ENCODE peak calls at places on chromosomes 2 and 18, in ten cellular contexts. One of them, this sample, is unnamed.

GRCh38 chr18:5456577-5457466 is 87.0 kb downstream of the EPB41L3 start:
- DNase-seq in gastrocnemius medialis: no peak
- DNase-seq in breast epithelium: no peak
- DNase-seq in adrenal gland: peak
- DNase-seq in NB4: no peak
- DNase-seq in A549: no peak
- DNase-seq in HCT116: no peak
- DNase-seq in lower leg skin: no peak
- DNase-seq in HepG2: peak
- DNase-seq in body of pancreas: no peak
- DNase-seq in this sample: no peak

GRCh38 chr18:10892801-10893595 is 256.4 kb downstream of the PIEZO2 start:
- DNase-seq in adrenal gland: no peak
- DNase-seq in gastrocnemius medialis: no peak
- DNase-seq in NB4: no peak
- DNase-seq in A549: no peak
- DNase-seq in body of pancreas: no peak
- DNase-seq in lower leg skin: no peak
- DNase-seq in HepG2: peak
- DNase-seq in breast epithelium: no peak
- DNase-seq in HCT116: no peak
- DNase-seq in this sample: no peak

GRCh38 chr2:52341732-52342131 is 1309.8 kb upstream of the NRXN1 start:
- DNase-seq in body of pancreas: no peak
- DNase-seq in lower leg skin: no peak
- DNase-seq in NB4: no peak
- DNase-seq in HepG2: peak
- DNase-seq in gastrocnemius medialis: no peak
- DNase-seq in breast epithelium: no peak
- DNase-seq in HCT116: no peak
- DNase-seq in A549: no peak
- DNase-seq in adrenal gland: no peak
- DNase-seq in this sample: no peak

GRCh38 chr2:230443540-230443939 is 27.5 kb downstream of the SP100 start:
- DNase-seq in HCT116: no peak
- DNase-seq in HepG2: no peak
- DNase-seq in A549: no peak
- DNase-seq in gastrocnemius medialis: no peak
- DNase-seq in NB4: no peak
- DNase-seq in lower leg skin: no peak
- DNase-seq in adrenal gland: no peak
- DNase-seq in body of pancreas: no peak
- DNase-seq in breast epithelium: no peak
- DNase-seq in this sample: no peak

GRCh38 chr18:31244737-31245432 is 73.1 kb upstream of the DSG1 start:
- DNase-seq in adrenal gland: no peak
- DNase-seq in lower leg skin: no peak
- DNase-seq in HepG2: peak
- DNase-seq in NB4: no peak
- DNase-seq in gastrocnemius medialis: no peak
- DNase-seq in A549: no peak
- DNase-seq in breast epithelium: no peak
- DNase-seq in body of pancreas: no peak
- DNase-seq in HCT116: no peak
- DNase-seq in this sample: no peak

GRCh38 chr2:186687774-186688173 is 6.1 kb upstream of the FAM171B start:
- DNase-seq in gastrocnemius medialis: no peak
- DNase-seq in lower leg skin: no peak
- DNase-seq in NB4: peak
- DNase-seq in breast epithelium: no peak
- DNase-seq in HCT116: no peak
- DNase-seq in HepG2: no peak
- DNase-seq in body of pancreas: no peak
- DNase-seq in adrenal gland: no peak
- DNase-seq in A549: no peak
- DNase-seq in this sample: no peak

GRCh38 chr2:221570321-221571107 is 1.6 kb downstream of the EPHA4 start:
- DNase-seq in breast epithelium: no peak
- DNase-seq in adrenal gland: no peak
- DNase-seq in gastrocnemius medialis: no peak
- DNase-seq in HepG2: no peak
- DNase-seq in body of pancreas: no peak
- DNase-seq in NB4: no peak
- DNase-seq in HCT116: no peak
- DNase-seq in A549: no peak
- DNase-seq in lower leg skin: no peak
- DNase-seq in this sample: peak

GRCh38 chr2:196598846-196599245 is 40.7 kb upstream of the CCDC150 start:
- DNase-seq in NB4: no peak
- DNase-seq in adrenal gland: no peak
- DNase-seq in A549: no peak
- DNase-seq in lower leg skin: no peak
- DNase-seq in HepG2: no peak
- DNase-seq in breast epithelium: no peak
- DNase-seq in gastrocnemius medialis: no peak
- DNase-seq in body of pancreas: no peak
- DNase-seq in HCT116: no peak
- DNase-seq in this sample: no peak

GRCh38 chr2:28274911-28275685 is 117.6 kb upstream of the FOSL2 start:
- DNase-seq in body of pancreas: no peak
- DNase-seq in HepG2: no peak
- DNase-seq in gastrocnemius medialis: peak
- DNase-seq in lower leg skin: peak
- DNase-seq in adrenal gland: no peak
- DNase-seq in breast epithelium: no peak
- DNase-seq in NB4: peak
- DNase-seq in A549: peak
- DNase-seq in HCT116: peak
- DNase-seq in this sample: peak

GRCh38 chr18:46518438-46518837 is 138.6 kb downstream of the LOXHD1 start:
- DNase-seq in HepG2: peak
- DNase-seq in lower leg skin: no peak
- DNase-seq in gastrocnemius medialis: peak
- DNase-seq in breast epithelium: no peak
- DNase-seq in adrenal gland: peak
- DNase-seq in body of pancreas: no peak
- DNase-seq in HCT116: no peak
- DNase-seq in A549: no peak
- DNase-seq in NB4: no peak
- DNase-seq in this sample: no peak

DNA sequence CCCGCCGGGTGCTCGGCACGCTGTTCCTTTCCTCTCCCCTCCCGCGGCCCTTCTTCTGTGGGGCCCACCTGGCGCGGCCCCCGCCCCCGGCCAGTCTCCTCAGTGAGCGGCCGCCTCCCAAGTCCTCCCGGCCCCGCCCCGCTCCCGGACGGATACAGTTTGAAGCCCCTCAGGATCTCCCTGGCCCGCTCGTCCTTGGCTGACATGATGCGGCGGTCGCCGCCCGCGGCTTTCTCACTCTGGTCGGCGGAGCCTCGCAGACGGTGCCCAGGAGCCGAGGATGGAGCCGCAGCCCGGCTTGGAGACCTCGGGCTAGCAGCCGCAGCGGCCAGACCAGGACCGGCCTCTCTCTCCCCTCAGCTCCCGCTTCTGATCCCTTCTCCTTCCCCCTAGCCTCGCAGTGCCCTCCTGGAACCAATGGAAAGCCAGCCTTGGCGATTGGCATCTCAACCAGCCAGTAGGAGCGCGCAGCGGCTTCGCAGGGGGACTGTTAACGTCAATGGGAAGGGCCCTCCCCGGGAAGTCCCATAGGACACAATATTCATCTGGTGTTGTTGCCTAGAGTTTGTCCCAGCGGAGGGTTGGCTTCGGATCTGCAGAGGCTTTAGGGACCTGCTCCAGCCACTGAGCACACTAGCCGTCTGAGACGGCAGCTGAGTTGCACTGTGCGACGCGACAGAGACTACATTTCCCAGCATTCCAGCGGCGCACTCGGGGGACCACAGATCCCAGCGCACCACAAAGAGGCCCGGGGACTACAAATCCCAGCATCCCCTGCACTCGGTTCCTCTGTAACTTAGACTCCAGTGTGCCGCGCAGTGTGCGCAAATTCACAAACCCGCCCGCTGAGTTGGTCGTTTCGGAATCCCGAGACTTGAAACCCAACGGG is at the start of gene PDE6D:
- DNase-seq in HCT116: peak
- DNase-seq in gastrocnemius medialis: peak
- DNase-seq in NB4: peak
- DNase-seq in adrenal gland: peak
- DNase-seq in HepG2: peak
- DNase-seq in breast epithelium: peak
- DNase-seq in A549: peak
- DNase-seq in lower leg skin: peak
- DNase-seq in body of pancreas: peak
- DNase-seq in this sample: peak
- TF ChIP-seq POLR2A in HCT116: peak
- TF ChIP-seq POLR2A in gastrocnemius medialis: peak
- TF ChIP-seq POLR2A in NB4: peak
- TF ChIP-seq POLR2A in adrenal gland: peak
- TF ChIP-seq POLR2A in HepG2: peak
- TF ChIP-seq POLR2A in breast epithelium: peak
- TF ChIP-seq POLR2A in A549: peak
- TF ChIP-seq POLR2A in lower leg skin: no peak
- TF ChIP-seq POLR2A in body of pancreas: peak
- TF ChIP-seq POLR2A in this sample: peak

DNA sequence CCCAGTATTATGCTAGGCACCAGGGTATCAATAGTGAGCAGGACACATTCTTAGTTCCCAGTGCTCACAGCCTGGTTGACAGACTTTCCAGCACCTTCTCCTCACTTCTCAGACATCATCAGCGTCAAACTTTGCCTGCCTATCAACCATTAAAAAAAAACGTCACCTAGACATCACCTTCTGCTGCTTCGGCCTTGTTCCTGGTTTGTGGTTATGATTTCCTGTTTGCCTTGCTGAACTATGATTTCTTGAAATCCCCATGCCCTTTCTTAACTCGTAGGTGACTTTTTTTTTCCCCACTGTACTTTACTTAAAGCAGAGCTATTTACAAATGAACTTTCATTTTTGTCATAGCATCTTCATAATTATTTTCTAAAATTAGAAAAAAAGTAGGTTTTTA is 60.3 kb upstream of the NABP1 start:
- DNase-seq in gastrocnemius medialis: no peak
- DNase-seq in HepG2: no peak
- DNase-seq in body of pancreas: no peak
- DNase-seq in HCT116: no peak
- DNase-seq in breast epithelium: no peak
- DNase-seq in A549: no peak
- DNase-seq in adrenal gland: no peak
- DNase-seq in lower leg skin: no peak
- DNase-seq in NB4: peak
- DNase-seq in this sample: no peak
- H3K4me3 ChIP-seq in gastrocnemius medialis: no peak
- H3K4me3 ChIP-seq in HepG2: no peak
- H3K4me3 ChIP-seq in body of pancreas: no peak
- H3K4me3 ChIP-seq in HCT116: no peak
- H3K4me3 ChIP-seq in breast epithelium: no peak
- H3K4me3 ChIP-seq in A549: no peak
- H3K4me3 ChIP-seq in adrenal gland: no peak
- H3K4me3 ChIP-seq in lower leg skin: no peak
- H3K4me3 ChIP-seq in NB4: no peak
- H3K4me3 ChIP-seq in this sample: no peak

DNA sequence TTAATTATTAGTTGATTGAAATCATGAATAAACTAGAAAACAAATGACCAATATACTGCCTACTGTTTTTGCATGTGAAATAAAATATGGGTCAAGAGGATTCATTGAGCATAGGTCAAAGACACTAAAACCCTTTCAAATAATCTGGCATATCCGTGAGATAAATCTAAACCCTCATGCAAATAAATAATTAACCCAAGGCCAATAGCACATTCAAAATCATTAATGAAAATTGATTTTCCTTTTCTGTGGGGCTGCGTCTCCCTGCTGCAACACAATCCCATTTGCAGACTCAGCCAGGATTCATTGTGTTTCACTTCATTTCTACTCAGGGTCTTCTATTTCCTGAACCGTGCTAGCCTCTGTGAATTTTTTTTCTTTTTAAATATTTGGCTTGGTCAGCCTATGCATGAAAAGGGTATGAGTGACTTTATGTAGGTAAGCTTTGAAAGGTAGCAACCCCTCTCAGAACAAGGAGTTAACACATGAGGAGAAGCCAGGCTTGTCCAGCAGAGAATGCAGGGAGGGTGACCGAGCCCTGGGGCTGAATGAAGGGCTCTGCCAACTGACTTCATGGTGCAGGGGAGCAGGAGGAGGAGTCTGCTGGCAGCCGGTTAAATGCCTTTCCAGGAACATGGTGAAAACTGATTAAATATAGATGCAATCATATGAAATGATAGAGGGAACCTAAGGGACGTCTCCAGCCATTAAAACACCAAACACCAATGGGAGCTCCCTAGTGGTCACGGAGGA is 10.3 kb upstream of the CTAGE1 start:
- DNase-seq in HepG2: no peak
- DNase-seq in NB4: no peak
- DNase-seq in adrenal gland: no peak
- DNase-seq in HCT116: no peak
- DNase-seq in lower leg skin: no peak
- DNase-seq in A549: no peak
- DNase-seq in breast epithelium: no peak
- DNase-seq in body of pancreas: no peak
- DNase-seq in gastrocnemius medialis: no peak
- DNase-seq in this sample: no peak
- TF ChIP-seq POLR2A in HepG2: no peak
- TF ChIP-seq POLR2A in NB4: no peak
- TF ChIP-seq POLR2A in adrenal gland: no peak
- TF ChIP-seq POLR2A in HCT116: no peak
- TF ChIP-seq POLR2A in lower leg skin: no peak
- TF ChIP-seq POLR2A in A549: no peak
- TF ChIP-seq POLR2A in breast epithelium: no peak
- TF ChIP-seq POLR2A in body of pancreas: no peak
- TF ChIP-seq POLR2A in gastrocnemius medialis: no peak
- TF ChIP-seq POLR2A in this sample: no peak

DNA sequence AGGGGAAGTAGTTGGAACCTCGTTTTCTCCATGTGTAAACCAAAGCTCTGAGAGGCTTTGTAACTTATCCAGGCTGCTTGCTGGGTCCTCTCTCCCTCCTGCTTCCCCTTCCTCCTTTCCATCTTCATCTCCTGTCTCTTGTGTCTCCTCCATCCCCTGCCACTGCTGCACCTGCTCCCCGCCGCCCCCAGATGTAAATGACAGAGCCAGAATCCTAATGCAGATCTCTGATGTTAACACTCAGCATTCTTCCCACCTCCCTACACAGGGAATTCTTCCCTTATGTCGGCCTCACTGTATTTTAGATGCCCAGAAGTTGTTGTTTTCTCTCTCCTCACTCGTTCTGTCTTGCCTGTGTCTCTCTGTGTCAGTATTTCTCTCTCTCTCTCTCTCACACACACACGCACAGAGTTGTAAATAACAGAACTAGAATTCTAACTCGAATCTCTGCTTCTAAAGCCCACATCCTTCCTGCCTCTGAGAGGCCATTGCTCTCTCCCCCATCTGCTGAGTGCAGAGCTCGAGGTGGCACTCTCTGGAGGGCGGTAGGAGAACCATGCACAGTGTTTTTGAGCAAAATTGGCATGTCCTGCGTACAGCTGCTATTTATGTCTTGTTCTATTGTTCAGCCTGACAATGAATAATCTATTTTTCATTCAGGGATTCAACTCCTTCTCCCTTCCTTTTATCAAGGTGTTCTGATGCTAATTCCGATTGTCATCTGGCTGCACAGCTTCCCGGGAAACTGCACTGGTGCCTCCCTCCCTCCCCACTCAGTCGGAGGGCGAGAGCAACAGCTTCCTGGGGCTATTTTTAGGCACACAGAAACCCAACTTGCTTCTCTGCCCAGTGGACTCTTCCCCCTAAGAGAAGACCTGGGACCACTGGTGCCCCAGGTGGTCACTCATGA is 219.9 kb downstream of the SH3RF3 start:
- DNase-seq in gastrocnemius medialis: no peak
- DNase-seq in body of pancreas: no peak
- DNase-seq in NB4: no peak
- DNase-seq in adrenal gland: peak
- DNase-seq in A549: no peak
- DNase-seq in breast epithelium: no peak
- DNase-seq in HepG2: no peak
- DNase-seq in HCT116: no peak
- DNase-seq in lower leg skin: no peak
- DNase-seq in this sample: no peak
- H3K4me3 ChIP-seq in gastrocnemius medialis: no peak
- H3K4me3 ChIP-seq in body of pancreas: no peak
- H3K4me3 ChIP-seq in NB4: no peak
- H3K4me3 ChIP-seq in adrenal gland: no peak
- H3K4me3 ChIP-seq in A549: no peak
- H3K4me3 ChIP-seq in breast epithelium: no peak
- H3K4me3 ChIP-seq in HepG2: no peak
- H3K4me3 ChIP-seq in HCT116: no peak
- H3K4me3 ChIP-seq in lower leg skin: no peak
- H3K4me3 ChIP-seq in this sample: no peak